ENCODE peak calls at places on chromosomes 16 and 17, in six cellular contexts. Q is pancreas, V is cerebellar nuclear complex, G is AG08395, M is smooth muscle cell of the brain vasculature, F is fibroblast of mammary gland. P is an unnamed sample.

GRCh38 chr17:74737299-74738050 is 419 bp downstream of the RAB37 start:
- DNase-seq in V (no peak), Q (peak; percentile 18), G (peak; percentile 27), M (no peak), F (peak; percentile 9), P (no peak)

GRCh38 chr17:29918016-29918415 is 12.0 kb downstream of the SSH2 start:
- DNase-seq in V (no peak), F (no peak), Q (no peak), G (no peak), M (no peak), P (no peak)

GRCh38 chr17:66950886-66951604 is 13.5 kb upstream of the CACNG4 start:
- DNase-seq in Q (no peak), M (no peak), F (no peak), G (no peak), V (no peak), P (no peak)

GRCh38 chr17:60473788-60474187 is 51.5 kb downstream of the CHCT1 start:
- DNase-seq in M (no peak), G (peak; percentile 40), Q (no peak), F (peak; percentile 50), V (no peak), P (no peak)

GRCh38 chr17:3693099-3693498 is 2.9 kb downstream of the P2RX5 start:
- DNase-seq in V (no peak), M (no peak), G (no peak), F (no peak), Q (no peak), P (no peak)

GRCh38 chr17:38361700-38362465 is 10.2 kb downstream of the SOCS7 start:
- DNase-seq in F (no peak), Q (no peak), V (no peak), M (no peak), G (no peak), P (no peak)

GRCh38 chr17:15298176-15298575 is 33.0 kb upstream of the PMP22 start:
- DNase-seq in V (no peak), Q (no peak), M (no peak), G (peak; percentile 74), F (peak; percentile 74), P (no peak)

GRCh38 chr16:87445486-87445885 is 47.3 kb downstream of the ZCCHC14 start:
- DNase-seq in G (peak; percentile 75), F (peak; percentile 90), M (no peak), Q (no peak), V (no peak), P (no peak)

GRCh38 chr16:19223235-19223847 is 55.3 kb downstream of the SYT17 start:
- DNase-seq in Q (no peak), F (peak; percentile 18), G (no peak), V (no peak), M (no peak), P (no peak)

GRCh38 chr16:3467920-3468319 is 24.4 kb downstream of the NAA60 start:
- DNase-seq in Q (no peak), V (no peak), G (no peak), M (no peak), F (peak; percentile 85), P (no peak)

GRCh38 chr16:49495151-49495566 is 121.6 kb downstream of the C16orf78 start:
- DNase-seq in F (no peak), M (no peak), V (no peak), G (no peak), Q (no peak), P (no peak)

GRCh38 chr17:79907855-79908254 is 68.6 kb upstream of the CBX4 start:
- DNase-seq in G (no peak), M (no peak), F (peak; percentile 31), Q (no peak), V (no peak), P (no peak)

GRCh38 chr17:67027031-67027628 is 17.2 kb upstream of the CACNG1 start:
- DNase-seq in M (no peak), V (no peak), G (peak; percentile 35), Q (no peak), F (peak; percentile 4), P (no peak)

GRCh38 chr17:28796062-28796461 is 46.5 kb downstream of the FAM222B start:
- DNase-seq in M (no peak), V (no peak), F (no peak), Q (no peak), G (no peak), P (no peak)

GRCh38 chr17:62163847-62164246 is 98.8 kb upstream of the MED13 start:
- DNase-seq in F (no peak), V (no peak), Q (peak; percentile 33), M (no peak), G (no peak), P (no peak)

P was measured in SK-N-MC.